ENCODE peak calls at places on chromosomes 4 and X, in ten cellular contexts. F is activated CD8-positive, alpha-beta T cell treated with anti-CD3 and anti-CD28 coated beads, Interleukin-2, amount 10 ng/mL, durations not matched to agents 7 days and 5 days; E is naive B cell; R is EL; S is T-helper 9 cell; I is left ventricle myocardium inferior; V is right cardiac atrium; C is suprapubic skin; H is B cell; W is endothelial cell. J is an unnamed sample.

GRCh38 chr4:73599182-73599581 is 21.1 kb downstream of the RASSF6 start:
- DNase-seq in F (no peak), E (no peak), R (peak), S (no peak), I (no peak), V (no peak), C (no peak), H (no peak), W (no peak), J (no peak)

GRCh38 chr4:6474053-6474568 is 1.7 kb upstream of the PPP2R2C start:
- DNase-seq in F (no peak), E (no peak), R (no peak), S (no peak), I (no peak), V (no peak), C (peak), H (peak), W (peak), J (no peak)

GRCh38 chr4:55080174-55080865 is 45.1 kb downstream of the KDR start:
- DNase-seq in F (no peak), E (no peak), R (no peak), S (no peak), I (no peak), V (no peak), C (no peak), H (no peak), W (no peak), J (no peak)

GRCh38 chr4:156547439-156547838 is 424.2 kb downstream of the PDGFC start:
- DNase-seq in F (no peak), E (no peak), R (peak), S (no peak), I (no peak), V (no peak), C (no peak), H (no peak), W (no peak), J (no peak)

GRCh38 chrX:28625223-28625622 is 38.0 kb downstream of the IL1RAPL1 start:
- DNase-seq in F (no peak), E (no peak), R (no peak), S (no peak), I (no peak), V (no peak), C (no peak), H (no peak), W (no peak), J (no peak)

GRCh38 chrX:18672008-18672407 is at the start of gene RS1:
- DNase-seq in F (no peak), E (no peak), R (no peak), S (no peak), I (no peak), V (no peak), C (no peak), H (no peak), W (no peak), J (no peak)

GRCh38 chr4:79442422-79442821 is 34.4 kb upstream of the GK2 start:
- DNase-seq in F (no peak), E (no peak), R (no peak), S (no peak), I (no peak), V (no peak), C (no peak), H (no peak), W (no peak), J (no peak)

GRCh38 chr4:184940500-184940899 is 77.8 kb upstream of the HELT start:
- DNase-seq in F (no peak), E (no peak), R (no peak), S (no peak), I (no peak), V (no peak), C (no peak), H (no peak), W (no peak), J (no peak)